ENCODE peak calls at places on chromosomes 2 and 18, in five cellular contexts. U, V, N, G and C are unnamed samples.

GRCh38 chr18:57441395-57441794 is 6.2 kb downstream of the ONECUT2 start:
- DNase-seq in G (peak; percentile 77), U (no peak), V (no peak), N (no peak), C (no peak)

GRCh38 chr2:157336137-157336721 is 10.6 kb upstream of the ERMN start:
- DNase-seq in U (no peak), G (peak; percentile 82), V (no peak), N (no peak), C (no peak)

GRCh38 chr2:124880995-124881394 is 855.9 kb downstream of the CNTNAP5 start:
- DNase-seq in N (no peak), G (peak; percentile 17), U (no peak), V (no peak), C (no peak)

GRCh38 chr18:74083071-74083954 is 64.3 kb downstream of the FBXO15 start:
- DNase-seq in G (no peak), N (no peak), V (no peak), U (no peak), C (no peak)

GRCh38 chr2:42386684-42387083 is 25.7 kb upstream of the COX7A2L start:
- DNase-seq in U (no peak), G (peak; percentile 42), N (no peak), V (no peak), C (no peak)

GRCh38 chr2:2828774-2829368 is 497.8 kb upstream of the MYT1L start:
- DNase-seq in N (no peak), G (no peak), U (no peak), V (no peak), C (no peak)

GRCh38 chr2:43420310-43420903 is 175.4 kb downstream of the THADA start:
- DNase-seq in N (no peak), V (no peak), U (no peak), G (no peak), C (no peak)

GRCh38 chr2:37984589-37984988 is 59.5 kb downstream of the RMDN2 start:
- DNase-seq in N (no peak), G (peak; percentile 7), U (no peak), V (no peak), C (no peak)

GRCh38 chr2:213229814-213230213 is 54.5 kb upstream of the SPAG16 start:
- DNase-seq in U (no peak), N (no peak), V (no peak), G (no peak), C (no peak)

GRCh38 chr2:19312949-19313348 is 45.5 kb downstream of the OSR1 start:
- DNase-seq in V (no peak), G (peak; percentile 60), N (no peak), U (no peak), C (peak; percentile 5)

GRCh38 chr18:61847164-61847791 is 45.5 kb downstream of the RNF152 start:
- DNase-seq in V (no peak), U (no peak), G (no peak), N (no peak), C (no peak)

GRCh38 chr2:212409560-212409959 is 129.0 kb downstream of the ERBB4 start:
- DNase-seq in V (no peak), N (no peak), G (no peak), U (no peak), C (no peak)

GRCh38 chr2:98034745-98035144 is 39.0 kb upstream of the TMEM131 start:
- DNase-seq in U (no peak), G (peak; percentile 18), V (no peak), N (no peak), C (no peak)

GRCh38 chr2:8656160-8656641 is 25.7 kb upstream of the ID2 start:
- DNase-seq in N (no peak), V (no peak), G (no peak), U (no peak), C (no peak)

GRCh38 chr2:208466133-208466919 is 59.7 kb downstream of the PTH2R start:
- DNase-seq in U (no peak), G (peak; percentile 90), V (no peak), N (peak; percentile 10), C (peak; percentile 22)

GRCh38 chr18:9081940-9082339 is 20.6 kb upstream of the NDUFV2 start:
- DNase-seq in U (no peak), N (no peak), V (no peak), G (no peak), C (no peak)

GRCh38 chr18:13446024-13446423 is 227.5 kb downstream of the LDLRAD4 start:
- DNase-seq in N (no peak), V (no peak), U (no peak), G (no peak), C (no peak)

GRCh38 chr2:173134703-173135102 is 59.1 kb downstream of the MAP3K20 start:
- DNase-seq in G (peak; percentile 38), V (no peak), U (no peak), N (no peak), C (no peak)

GRCh38 chr2:220002699-220003098 is 375.3 kb downstream of the SLC4A3 start:
- DNase-seq in V (no peak), U (no peak), G (no peak), N (no peak), C (no peak)

GRCh38 chr2:79827881-79828280 is 315.0 kb downstream of the CTNNA2 start:
- DNase-seq in G (no peak), V (no peak), N (no peak), U (no peak), C (no peak)

GRCh38 chr18:12838178-12838634 is 45.8 kb downstream of the PTPN2 start:
- DNase-seq in G (peak; percentile 26), V (peak; percentile 70), N (no peak), U (no peak), C (no peak)

GRCh38 chr2:71453404-71454220 is at the start of gene DYSF:
- DNase-seq in V (peak; percentile 78), G (peak; percentile 85), U (no peak), N (peak; percentile 47), C (no peak)
- TF ChIP-seq POLR2AphosphoS5 in V (peak; percentile 42), G (peak; percentile 19), U (no peak), N (no peak), C (no peak)

GRCh38 chr2:134280726-134281125 is 26.9 kb downstream of the MGAT5 start:
- DNase-seq in N (no peak), V (no peak), G (no peak), U (no peak), C (no peak)
- H3K27ac ChIP-seq in N (no peak overlapping the region), V (no peak overlapping the region), G (no peak overlapping the region), U (no peak overlapping the region), C (no peak overlapping the region)

DNA sequence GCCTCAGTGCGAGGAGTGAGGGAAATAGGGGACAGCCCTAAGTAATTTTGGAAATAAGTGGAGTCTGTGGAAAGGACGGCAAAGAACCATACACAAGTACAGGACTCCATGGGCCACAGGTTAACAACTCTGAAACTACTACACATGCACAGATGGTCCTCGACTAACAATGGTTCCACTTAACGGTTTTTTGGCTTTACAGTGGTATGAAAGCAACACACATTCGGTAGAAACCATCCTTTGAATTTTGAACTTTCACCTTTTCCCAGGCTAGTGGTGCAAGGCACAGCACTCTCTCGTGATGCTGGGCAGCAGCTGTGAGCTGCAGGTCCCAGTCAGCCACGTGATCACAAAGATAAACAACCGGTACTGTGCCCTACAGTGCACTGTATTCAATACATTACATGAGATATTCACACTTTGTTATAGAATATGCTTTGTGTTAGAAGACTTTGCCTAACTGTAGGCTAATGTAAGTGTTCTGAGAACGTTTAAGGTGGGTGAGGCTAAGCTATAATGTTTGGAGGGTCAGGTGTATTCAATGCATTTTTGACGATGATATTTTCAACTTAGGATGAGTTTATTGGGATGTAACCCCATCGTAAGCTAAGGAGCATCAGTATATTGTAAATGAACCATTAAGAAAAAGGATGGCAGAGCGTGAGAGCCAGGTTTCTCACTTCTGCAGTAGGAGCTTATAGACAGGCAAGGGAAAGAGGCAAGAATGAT is 44.6 kb downstream of the TBC1D8 start:
- DNase-seq in N (no peak), G (no peak), V (no peak), U (no peak), C (no peak)
- TF ChIP-seq CTCF in N (no peak), G (no peak), V (no peak), U (no peak), C (no peak)

GRCh38 chr2:36650031-36650430 is 46.5 kb upstream of the VIT start:
- DNase-seq in N (no peak), V (no peak), G (peak; percentile 40), U (no peak), C (peak; percentile 69)

GRCh38 chr2:36653967-36654694 is 42.4 kb upstream of the VIT start:
- DNase-seq in N (no peak), V (no peak), U (no peak), G (no peak), C (no peak)

GRCh38 chr2:36655456-36655855 is 41.1 kb upstream of the VIT start:
- DNase-seq in V (no peak), N (no peak), G (no peak), U (no peak), C (no peak)

GRCh38 chr2:36653155-36653554 is 43.4 kb upstream of the VIT start:
- DNase-seq in N (no peak), U (no peak), V (no peak), G (no peak), C (no peak)

DNA sequence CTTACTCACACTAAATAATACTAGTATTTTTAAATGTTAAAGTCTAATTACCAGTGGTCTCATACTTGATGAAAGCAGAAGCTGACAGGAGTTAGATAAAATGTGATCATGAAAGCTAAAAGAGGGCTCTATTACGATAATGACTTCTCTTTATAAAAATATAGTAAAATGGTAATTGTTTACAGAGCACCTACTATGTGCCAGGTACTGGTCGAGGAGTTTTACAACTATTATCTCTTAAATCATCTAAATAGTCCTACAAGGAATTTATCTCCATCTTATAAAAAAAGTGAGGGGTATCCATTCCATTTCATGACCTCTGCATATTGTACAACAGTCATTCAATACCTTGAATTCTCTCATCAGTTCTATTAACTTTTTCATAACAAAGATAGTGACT is 46.1 kb upstream of the VIT start:
- DNase-seq in G (no peak), V (no peak), N (no peak), U (no peak), C (no peak)
- TF ChIP-seq POLR2AphosphoS5 in G (no peak), V (no peak), N (no peak), U (no peak), C (no peak)

DNA sequence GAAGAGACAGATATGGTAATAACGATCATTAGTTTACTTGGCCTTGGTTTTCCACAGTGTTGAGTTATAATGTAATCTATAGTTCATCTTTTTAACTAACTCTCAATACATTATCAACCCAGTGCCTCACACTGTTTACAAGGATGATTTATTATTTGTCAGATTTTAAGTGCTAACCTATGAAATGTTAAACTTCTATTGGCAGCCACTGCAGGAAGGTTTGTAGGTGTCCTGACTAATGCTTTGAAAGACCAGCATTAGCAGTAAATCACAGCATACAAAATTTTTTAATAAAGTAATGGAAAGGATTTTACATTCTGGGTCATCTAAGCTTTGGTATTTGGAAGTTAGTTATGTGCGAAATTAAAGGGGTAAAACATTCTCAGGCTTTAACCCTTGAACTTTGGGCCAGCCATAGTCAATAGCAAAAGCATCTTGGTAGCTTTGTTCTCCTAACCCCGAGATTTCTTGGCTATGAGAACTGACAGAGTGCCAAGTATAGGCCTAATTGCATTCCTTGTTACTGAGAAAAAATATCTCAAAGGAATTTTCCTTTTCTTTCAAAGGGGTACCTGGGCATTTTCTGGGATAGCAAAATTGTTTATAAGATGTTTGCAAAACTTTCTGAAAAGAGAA is 30.6 kb downstream of the SPATS2L start:
- DNase-seq in G (no peak), N (no peak), V (no peak), U (no peak), C (no peak)
- H3K27ac ChIP-seq in G (peak overlapping the region; percentile 5), N (no peak overlapping the region), V (peak overlapping the region; percentile 39), U (no peak overlapping the region), C (peak overlapping the region; percentile 68)